ENCODE peak calls at places on chromosomes 7 and 10, in four cellular contexts. W is GM12878, D is suprapubic skin, Y is H1. Z is an unnamed sample.

GRCh38 chr7:82423446-82423845 is 20.1 kb downstream of the CACNA2D1 start:
- DNase-seq in W (no peak), Y (no peak), D (no peak), Z (no peak)

GRCh38 chr7:68529221-68529620 is 1069.1 kb upstream of the AUTS2 start:
- DNase-seq in D (no peak), Y (no peak), W (no peak), Z (no peak)

GRCh38 chr7:73741600-73741999 is 3.0 kb upstream of the ABHD11 start:
- DNase-seq in D (no peak), W (no peak), Y (no peak), Z (no peak)

GRCh38 chr7:134513169-134513752 is 14.1 kb upstream of the AKR1B10 start:
- DNase-seq in Y (peak; percentile 13), D (no peak), W (peak; percentile 8), Z (no peak)

GRCh38 chr10:124745678-124746077 is 1.5 kb upstream of the FAM53B start:
- DNase-seq in W (no peak), Y (no peak), D (no peak), Z (no peak)

GRCh38 chr10:73229567-73229966 is 17.5 kb downstream of the DNAJC9 start:
- DNase-seq in W (no peak), D (no peak), Y (no peak), Z (no peak)

GRCh38 chr10:97907211-97907610 is 57.6 kb downstream of the GOLGA7B start:
- DNase-seq in Y (no peak), D (no peak), W (no peak), Z (no peak)

GRCh38 chr7:137774793-137775201 is 72.0 kb downstream of the DGKI start:
- DNase-seq in D (no peak), Y (no peak), W (no peak), Z (no peak)

GRCh38 chr10:123926401-123927264 is 35.0 kb upstream of the CPXM2 start:
- DNase-seq in Y (no peak), D (no peak), W (peak; percentile 5), Z (no peak)

GRCh38 chr7:2399848-2400587 is 3.4 kb upstream of the CHST12 start:
- DNase-seq in W (no peak), D (peak; percentile 91), Y (no peak), Z (peak; percentile 78)

GRCh38 chr7:122013070-122013469 is 131.0 kb downstream of the AASS start:
- DNase-seq in Y (no peak), D (no peak), W (no peak), Z (no peak)

GRCh38 chr10:46539596-46540411 is 16.7 kb downstream of the GPRIN2 start:
- DNase-seq in W (no peak), Y (no peak), D (peak; percentile 75), Z (no peak)

GRCh38 chr10:42948040-42948439 is 128.8 kb upstream of the RET start:
- DNase-seq in Y (no peak), D (no peak), W (no peak), Z (no peak)

GRCh38 chr10:44955408-44956070 is 4.1 kb upstream of the RASSF4 start:
- DNase-seq in W (no peak), D (peak; percentile 92), Y (no peak), Z (no peak)

GRCh38 chr10:101397140-101397539 is 43.2 kb downstream of the BTRC start:
- DNase-seq in D (no peak), W (no peak), Y (no peak), Z (no peak)

GRCh38 chr7:55573526-55573925 is 1.2 kb upstream of the VOPP1 start:
- DNase-seq in W (no peak), D (no peak), Y (no peak), Z (no peak)

GRCh38 chr10:93703066-93703465 is 674 bp upstream of the FRA10AC1 start:
- DNase-seq in W (no peak), D (no peak), Y (no peak), Z (no peak)

GRCh38 chr10:117541909-117542705 is 439 bp upstream of the EMX2 start:
- DNase-seq in W (no peak), D (peak; percentile 88), Y (no peak), Z (no peak)

GRCh38 chr7:16650266-16650665 is 4.3 kb downstream of the BZW2 start:
- DNase-seq in Y (no peak), W (no peak), D (no peak), Z (no peak)

GRCh38 chr7:44581426-44581906 is 565 bp downstream of the TMED4 start:
- DNase-seq in Y (no peak), W (no peak), D (no peak), Z (no peak)

GRCh38 chr10:99328579-99329237 is 448 bp upstream of the CNNM1 start:
- DNase-seq in D (no peak), Y (no peak), W (no peak), Z (no peak)

GRCh38 chr10:8151086-8151485 is 96.6 kb downstream of the GATA3 start:
- DNase-seq in Y (no peak), D (no peak), W (no peak), Z (no peak)

GRCh38 chr10:4725917-4726606 is 99.9 kb upstream of the AKR1E2 start:
- DNase-seq in D (no peak), W (no peak), Y (no peak), Z (no peak)

GRCh38 chr10:126384269-126384873 is 3.9 kb downstream of the ADAM12 start:
- DNase-seq in D (no peak), Y (no peak), W (no peak), Z (no peak)

GRCh38 chr10:126390324-126390723 is 2.0 kb upstream of the ADAM12 start:
- DNase-seq in W (no peak), D (no peak), Y (no peak), Z (no peak)

GRCh38 chr10:126391162-126391880 is 3.0 kb upstream of the ADAM12 start:
- DNase-seq in W (no peak), D (no peak), Y (no peak), Z (no peak)

GRCh38 chr10:126387931-126388911 is at the start of gene ADAM12:
- DNase-seq in W (no peak), D (no peak), Y (no peak), Z (peak; percentile 32)

GRCh38 chr10:126387041-126387908 is 1.0 kb downstream of the ADAM12 start:
- DNase-seq in Y (no peak), D (no peak), W (no peak), Z (peak; percentile 63)
- H3K4me3 ChIP-seq in Y (peak overlapping the region; percentile 65), D (peak overlapping the region; percentile 63), W (no peak overlapping the region), Z (peak overlapping the region; percentile 69)

GRCh38 chr10:14391342-14391741 is 60.6 kb upstream of the FRMD4A start:
- DNase-seq in Y (no peak), D (no peak), W (no peak), Z (no peak)
- TF ChIP-seq POLR2AphosphoS5 in Y (no peak), D (no peak), W (no peak), Z (no peak)

DNA sequence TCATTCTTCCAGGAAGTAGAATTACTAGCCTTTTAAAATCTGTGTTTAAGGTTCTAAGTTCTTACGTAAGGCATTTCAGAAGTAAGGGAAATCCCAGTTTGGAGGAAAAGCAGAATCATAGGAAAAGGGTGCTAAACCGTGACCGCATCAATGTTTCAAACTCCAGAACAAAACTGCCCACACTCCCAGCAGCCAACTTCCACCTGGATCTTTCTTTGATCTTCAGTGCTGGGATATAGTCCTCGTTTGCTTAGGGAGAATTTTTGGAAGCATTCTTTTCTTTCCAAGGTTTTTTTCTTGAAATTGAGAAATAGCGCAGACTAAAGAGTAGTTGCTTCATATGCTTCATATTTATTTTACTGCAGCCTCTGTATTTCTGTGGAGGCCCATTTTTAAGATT is 8.9 kb downstream of the PROSER2 start:
- DNase-seq in Y (no peak), D (no peak), W (no peak), Z (no peak)
- H3K4me3 ChIP-seq in Y (no peak overlapping the region), D (no peak overlapping the region), W (no peak overlapping the region), Z (no peak overlapping the region)

GRCh38 chr10:18404530-18404929 is 246.9 kb downstream of the NSUN6 start:
- DNase-seq in W (no peak), D (no peak), Y (no peak), Z (no peak)
- TF ChIP-seq POLR2AphosphoS5 in W (no peak), D (no peak), Y (no peak), Z (no peak)

GRCh38 chr7:127253289-127254162 is 785 bp upstream of the GRM8 start:
- DNase-seq in Y (peak; percentile 34), W (no peak), D (peak; percentile 86), Z (no peak)

GRCh38 chr7:127251048-127251451 is 1.7 kb downstream of the GRM8 start:
- DNase-seq in Y (no peak), D (no peak), W (no peak), Z (no peak)

GRCh38 chr7:127251458-127252379 is 1.0 kb downstream of the GRM8 start:
- DNase-seq in W (no peak), D (no peak), Y (no peak), Z (no peak)

GRCh38 chr7:127252736-127253288 is at the start of gene GRM8:
- DNase-seq in Y (peak; percentile 47), W (no peak), D (no peak), Z (no peak)

DNA sequence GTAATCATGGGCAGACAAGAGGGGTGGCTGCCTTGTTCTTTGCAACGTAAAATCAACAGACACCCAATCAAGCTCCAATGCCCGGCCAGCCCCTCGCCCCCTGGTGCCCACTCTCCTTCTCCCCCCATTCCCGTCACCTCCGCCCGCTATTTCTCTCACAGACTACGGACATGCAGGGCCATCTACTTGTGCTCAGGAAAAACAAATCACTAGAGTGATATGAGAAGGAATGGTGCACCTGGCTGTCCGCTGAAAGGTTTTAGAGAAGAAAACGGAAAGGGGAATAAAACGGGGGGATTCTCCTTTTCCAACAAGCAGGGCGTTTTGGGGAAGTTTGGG is 392 bp downstream of the GRM8 start:
- DNase-seq in D (no peak), Y (no peak), W (no peak), Z (no peak)
- H3K4me3 ChIP-seq in D (peak overlapping the region; percentile 73), Y (peak overlapping the region; percentile 80), W (peak overlapping the region; percentile 76), Z (peak overlapping the region; percentile 74)

Z was measured in breast epithelium.